ENCODE peak calls at places on chromosome 19, in eight cellular contexts. One of them, this sample, is unnamed.

GRCh38 chr19:16338470-16339360 is 14.1 kb downstream of the KLF2 start:
- DNase-seq in tibial nerve: no peak
- DNase-seq in right lobe of liver: no peak
- DNase-seq in thyroid gland: no peak
- DNase-seq in uterus: no peak
- DNase-seq in heart left ventricle: peak; percentile 46
- DNase-seq in breast epithelium: no peak
- DNase-seq in GM12892: peak; percentile 63
- DNase-seq in this sample: no peak

GRCh38 chr19:8832132-8833021 is at the start of the genes MBD3L1 and ZNF558:
- DNase-seq in tibial nerve: peak; percentile 97
- DNase-seq in right lobe of liver: peak; percentile 98
- DNase-seq in thyroid gland: peak; percentile 99
- DNase-seq in uterus: peak; percentile 99
- DNase-seq in heart left ventricle: peak; percentile 99
- DNase-seq in breast epithelium: peak; percentile 98
- DNase-seq in GM12892: peak; percentile 72
- DNase-seq in this sample: peak; percentile 100

GRCh38 chr19:32581704-32582164 is 744 bp downstream of the PDCD5 start:
- DNase-seq in tibial nerve: no peak
- DNase-seq in right lobe of liver: peak; percentile 52
- DNase-seq in thyroid gland: no peak
- DNase-seq in uterus: peak; percentile 28
- DNase-seq in heart left ventricle: peak; percentile 44
- DNase-seq in breast epithelium: no peak
- DNase-seq in GM12892: no peak
- DNase-seq in this sample: peak; percentile 62

GRCh38 chr19:55241143-55241934 is 12.8 kb upstream of the TMEM86B start:
- DNase-seq in tibial nerve: no peak
- DNase-seq in right lobe of liver: no peak
- DNase-seq in thyroid gland: no peak
- DNase-seq in uterus: no peak
- DNase-seq in heart left ventricle: peak; percentile 21
- DNase-seq in breast epithelium: no peak
- DNase-seq in GM12892: no peak
- DNase-seq in this sample: no peak

GRCh38 chr19:30266687-30267086 is 105.5 kb upstream of the ZNF536 start:
- DNase-seq in tibial nerve: no peak
- DNase-seq in right lobe of liver: no peak
- DNase-seq in thyroid gland: no peak
- DNase-seq in uterus: no peak
- DNase-seq in heart left ventricle: no peak
- DNase-seq in breast epithelium: no peak
- DNase-seq in GM12892: no peak
- DNase-seq in this sample: no peak

GRCh38 chr19:10508707-10509106 is 5.6 kb upstream of the KEAP1 start:
- DNase-seq in tibial nerve: no peak
- DNase-seq in right lobe of liver: no peak
- DNase-seq in thyroid gland: no peak
- DNase-seq in uterus: no peak
- DNase-seq in heart left ventricle: no peak
- DNase-seq in breast epithelium: no peak
- DNase-seq in GM12892: no peak
- DNase-seq in this sample: no peak

GRCh38 chr19:7639863-7640348 is 3.0 kb downstream of the STXBP2 start:
- DNase-seq in tibial nerve: no peak
- DNase-seq in right lobe of liver: no peak
- DNase-seq in thyroid gland: no peak
- DNase-seq in uterus: no peak
- DNase-seq in heart left ventricle: no peak
- DNase-seq in breast epithelium: no peak
- DNase-seq in GM12892: no peak
- DNase-seq in this sample: no peak

GRCh38 chr19:42989851-42990250 is 36.4 kb downstream of the PSG11 start:
- DNase-seq in tibial nerve: no peak
- DNase-seq in right lobe of liver: no peak
- DNase-seq in thyroid gland: no peak
- DNase-seq in uterus: no peak
- DNase-seq in heart left ventricle: no peak
- DNase-seq in breast epithelium: no peak
- DNase-seq in GM12892: no peak
- DNase-seq in this sample: no peak

GRCh38 chr19:1355974-1356865 is 27.5 kb upstream of the NDUFS7 start:
- DNase-seq in tibial nerve: no peak
- DNase-seq in right lobe of liver: no peak
- DNase-seq in thyroid gland: peak; percentile 32
- DNase-seq in uterus: peak; percentile 84
- DNase-seq in heart left ventricle: no peak
- DNase-seq in breast epithelium: no peak
- DNase-seq in GM12892: no peak
- DNase-seq in this sample: no peak

GRCh38 chr19:17302391-17303166 is 646 bp downstream of the ABHD8 start:
- DNase-seq in tibial nerve: no peak
- DNase-seq in right lobe of liver: no peak
- DNase-seq in thyroid gland: peak; percentile 24
- DNase-seq in uterus: peak; percentile 42
- DNase-seq in heart left ventricle: no peak
- DNase-seq in breast epithelium: no peak
- DNase-seq in GM12892: no peak
- DNase-seq in this sample: no peak

GRCh38 chr19:49687566-49688316 is 1.7 kb upstream of the ADM5 start:
- DNase-seq in tibial nerve: no peak
- DNase-seq in right lobe of liver: no peak
- DNase-seq in thyroid gland: no peak
- DNase-seq in uterus: no peak
- DNase-seq in heart left ventricle: peak; percentile 31
- DNase-seq in breast epithelium: no peak
- DNase-seq in GM12892: no peak
- DNase-seq in this sample: no peak
- TF ChIP-seq POLR2A in tibial nerve: no peak
- TF ChIP-seq POLR2A in right lobe of liver: no peak
- TF ChIP-seq POLR2A in thyroid gland: no peak
- TF ChIP-seq POLR2A in uterus: no peak
- TF ChIP-seq POLR2A in heart left ventricle: no peak
- TF ChIP-seq POLR2A in breast epithelium: no peak
- TF ChIP-seq POLR2A in GM12892: no peak
- TF ChIP-seq POLR2A in this sample: no peak

DNA sequence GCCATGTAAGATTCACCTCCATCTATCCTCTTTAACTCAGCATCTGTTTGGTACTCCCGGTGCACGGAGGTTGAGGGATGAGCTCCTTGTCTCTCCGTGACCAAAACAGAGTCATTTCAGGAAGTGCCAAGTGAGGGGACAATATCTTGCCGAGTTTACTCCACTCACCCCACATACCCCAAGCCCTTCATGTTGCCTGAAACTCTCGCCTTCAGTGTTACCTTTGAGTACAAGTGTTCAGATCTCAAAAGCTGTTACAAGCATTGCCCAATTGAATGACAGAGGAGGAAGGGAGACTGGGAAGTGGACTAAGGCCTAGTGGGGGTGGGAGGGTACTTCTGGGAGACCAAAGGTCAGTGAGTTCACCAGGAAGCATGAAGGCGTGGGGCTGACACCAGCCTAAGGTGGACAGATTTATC is 6.0 kb upstream of the SIGLEC12 start:
- DNase-seq in tibial nerve: no peak
- DNase-seq in right lobe of liver: no peak
- DNase-seq in thyroid gland: no peak
- DNase-seq in uterus: no peak
- DNase-seq in heart left ventricle: no peak
- DNase-seq in breast epithelium: no peak
- DNase-seq in GM12892: no peak
- DNase-seq in this sample: no peak
- TF ChIP-seq POLR2A in tibial nerve: no peak
- TF ChIP-seq POLR2A in right lobe of liver: no peak
- TF ChIP-seq POLR2A in thyroid gland: no peak
- TF ChIP-seq POLR2A in uterus: no peak
- TF ChIP-seq POLR2A in heart left ventricle: no peak
- TF ChIP-seq POLR2A in breast epithelium: no peak
- TF ChIP-seq POLR2A in GM12892: no peak
- TF ChIP-seq POLR2A in this sample: no peak

GRCh38 chr19:19732579-19733501 is at the start of gene ZNF14:
- DNase-seq in tibial nerve: peak; percentile 82
- DNase-seq in right lobe of liver: peak; percentile 83
- DNase-seq in thyroid gland: peak; percentile 96
- DNase-seq in uterus: peak; percentile 94
- DNase-seq in heart left ventricle: peak; percentile 96
- DNase-seq in breast epithelium: peak; percentile 95
- DNase-seq in GM12892: peak; percentile 98
- DNase-seq in this sample: peak; percentile 90
- TF ChIP-seq POLR2A in tibial nerve: peak; percentile 92
- TF ChIP-seq POLR2A in right lobe of liver: peak; percentile 46
- TF ChIP-seq POLR2A in thyroid gland: peak; percentile 95
- TF ChIP-seq POLR2A in uterus: peak; percentile 87
- TF ChIP-seq POLR2A in heart left ventricle: peak; percentile 85
- TF ChIP-seq POLR2A in breast epithelium: peak; percentile 84
- TF ChIP-seq POLR2A in GM12892: peak; percentile 88
- TF ChIP-seq POLR2A in this sample: peak; percentile 54

DNA sequence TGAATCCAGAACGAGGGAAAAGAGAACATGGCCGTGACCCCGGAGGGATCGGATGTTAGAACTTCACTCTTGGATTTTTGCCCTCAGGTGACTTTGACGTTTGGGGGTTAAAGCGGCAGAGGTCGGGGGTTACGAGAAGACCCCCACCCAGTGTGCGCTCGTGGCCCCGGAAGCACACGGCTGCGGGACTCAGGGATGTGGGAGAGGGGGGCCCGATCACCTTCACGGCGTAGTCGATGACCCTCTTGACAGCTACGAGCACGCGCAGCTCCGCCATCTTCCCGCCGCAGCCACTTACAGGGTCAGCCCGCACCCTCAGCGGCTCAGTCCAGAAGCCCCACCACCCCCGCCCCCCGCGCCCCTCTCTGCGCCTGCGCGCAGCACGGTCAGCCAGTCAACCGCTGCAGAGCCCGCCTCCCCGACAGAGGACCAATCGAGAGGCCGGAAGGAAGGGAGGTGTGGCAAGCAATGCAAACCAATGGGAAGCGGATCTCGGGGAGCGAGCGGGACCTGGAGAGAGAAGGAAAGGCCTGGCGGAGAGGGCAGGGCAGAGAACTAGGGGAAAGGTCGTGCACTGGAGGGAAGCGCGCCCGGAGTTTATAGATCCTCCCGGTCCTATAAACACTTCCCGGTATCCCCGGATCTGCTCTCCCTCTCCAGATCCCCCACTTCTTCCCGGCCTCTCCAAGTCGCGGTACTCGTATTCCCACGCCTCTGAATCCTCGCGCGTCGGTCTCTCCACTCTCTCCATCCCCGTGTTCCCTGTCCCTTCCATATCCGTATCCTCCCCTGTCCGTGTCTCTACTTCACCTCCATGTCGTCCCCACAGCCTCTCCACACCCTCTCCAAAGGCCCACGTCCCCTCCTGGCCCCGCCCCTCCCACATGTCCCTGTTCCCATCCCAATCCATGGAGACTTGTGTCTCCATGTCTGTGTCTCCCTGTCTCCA is at the start of gene ETFB:
- DNase-seq in tibial nerve: peak; percentile 98
- DNase-seq in right lobe of liver: peak; percentile 98
- DNase-seq in thyroid gland: peak; percentile 99
- DNase-seq in uterus: peak; percentile 99
- DNase-seq in heart left ventricle: peak; percentile 100
- DNase-seq in breast epithelium: peak; percentile 98
- DNase-seq in GM12892: peak; percentile 95
- DNase-seq in this sample: peak; percentile 98
- TF ChIP-seq POLR2A in tibial nerve: peak; percentile 98
- TF ChIP-seq POLR2A in right lobe of liver: peak; percentile 84
- TF ChIP-seq POLR2A in thyroid gland: peak; percentile 90
- TF ChIP-seq POLR2A in uterus: peak; percentile 97
- TF ChIP-seq POLR2A in heart left ventricle: peak; percentile 88
- TF ChIP-seq POLR2A in breast epithelium: peak; percentile 58
- TF ChIP-seq POLR2A in GM12892: peak; percentile 83
- TF ChIP-seq POLR2A in this sample: peak; percentile 81

GRCh38 chr19:49111218-49111998 is 2.8 kb upstream of the LIN7B start:
- DNase-seq in tibial nerve: no peak
- DNase-seq in right lobe of liver: no peak
- DNase-seq in thyroid gland: no peak
- DNase-seq in uterus: no peak
- DNase-seq in heart left ventricle: no peak
- DNase-seq in breast epithelium: no peak
- DNase-seq in GM12892: no peak
- DNase-seq in this sample: no peak

GRCh38 chr19:49116544-49116943 is 2.4 kb downstream of the LIN7B start:
- DNase-seq in tibial nerve: peak; percentile 38
- DNase-seq in right lobe of liver: peak; percentile 68
- DNase-seq in thyroid gland: no peak
- DNase-seq in uterus: no peak
- DNase-seq in heart left ventricle: peak; percentile 65
- DNase-seq in breast epithelium: no peak
- DNase-seq in GM12892: no peak
- DNase-seq in this sample: no peak

GRCh38 chr19:49114630-49115363 is 627 bp downstream of the LIN7B start:
- DNase-seq in tibial nerve: no peak
- DNase-seq in right lobe of liver: peak; percentile 60
- DNase-seq in thyroid gland: peak; percentile 79
- DNase-seq in uterus: peak; percentile 54
- DNase-seq in heart left ventricle: peak; percentile 86
- DNase-seq in breast epithelium: no peak
- DNase-seq in GM12892: no peak
- DNase-seq in this sample: peak; percentile 56

GRCh38 chr19:49110567-49110966 is 3.6 kb upstream of the LIN7B start:
- DNase-seq in tibial nerve: no peak
- DNase-seq in right lobe of liver: no peak
- DNase-seq in thyroid gland: no peak
- DNase-seq in uterus: no peak
- DNase-seq in heart left ventricle: no peak
- DNase-seq in breast epithelium: no peak
- DNase-seq in GM12892: no peak
- DNase-seq in this sample: no peak

DNA sequence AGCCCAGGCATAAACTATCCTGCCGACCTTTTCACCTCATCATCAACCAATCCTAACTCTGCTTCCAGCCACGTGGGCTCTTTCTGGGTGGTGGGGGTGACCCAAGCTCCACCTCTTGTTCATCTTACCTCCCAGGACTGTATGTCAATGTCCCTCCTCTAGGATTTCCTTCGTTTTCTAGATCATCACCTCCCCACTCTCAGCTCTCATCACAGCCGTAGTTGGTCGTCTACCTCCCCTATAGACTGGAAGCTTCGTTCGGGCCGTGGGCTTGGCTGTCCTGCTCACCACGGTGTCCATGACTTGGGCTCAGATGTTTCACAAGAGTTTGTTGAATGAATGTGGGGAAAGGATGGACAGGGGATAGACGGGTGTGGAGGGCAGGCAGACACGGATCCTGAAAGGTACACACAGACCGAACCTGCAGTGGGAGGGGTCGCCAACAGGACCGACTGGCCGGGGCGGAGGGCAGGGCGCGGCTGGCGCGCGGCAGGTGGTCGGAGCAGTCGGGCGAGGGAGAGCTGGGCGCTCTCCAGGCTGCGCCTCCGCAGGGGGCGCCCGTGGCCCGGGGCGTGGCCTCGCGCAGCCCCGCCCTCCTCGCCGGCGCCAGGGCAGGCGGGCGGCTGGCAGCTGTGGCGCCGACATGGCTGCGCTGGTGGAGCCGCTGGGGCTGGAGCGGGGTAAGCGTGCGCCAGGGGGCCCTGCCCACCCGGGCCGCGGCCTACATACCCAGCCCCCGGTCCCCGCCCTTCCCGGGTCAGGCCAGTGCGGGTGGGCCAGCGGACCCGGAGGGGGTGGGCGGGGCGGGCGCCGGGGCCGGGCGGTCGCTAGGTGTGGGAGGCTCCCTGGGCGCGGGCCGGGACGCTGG is at the start of gene LIN7B:
- DNase-seq in tibial nerve: no peak
- DNase-seq in right lobe of liver: peak; percentile 72
- DNase-seq in thyroid gland: peak; percentile 83
- DNase-seq in uterus: peak; percentile 40
- DNase-seq in heart left ventricle: peak; percentile 70
- DNase-seq in breast epithelium: no peak
- DNase-seq in GM12892: peak; percentile 93
- DNase-seq in this sample: peak; percentile 82
- TF ChIP-seq POLR2A in tibial nerve: peak; percentile 26
- TF ChIP-seq POLR2A in right lobe of liver: peak; percentile 24
- TF ChIP-seq POLR2A in thyroid gland: peak; percentile 70
- TF ChIP-seq POLR2A in uterus: no peak
- TF ChIP-seq POLR2A in heart left ventricle: peak; percentile 35
- TF ChIP-seq POLR2A in breast epithelium: no peak
- TF ChIP-seq POLR2A in GM12892: no peak
- TF ChIP-seq POLR2A in this sample: peak; percentile 32

This sample was measured in erythroblast.